ENCODE peak calls at places on chromosomes 2 and 18, in six cellular contexts. S is LoVo; I is activated CD4-positive, alpha-beta T cell treated with anti-CD3 and anti-CD28 coated beads, Interleukin-2, amount 50 U/mL, for 4 hours; O is activated naive CD4-positive, alpha-beta T cell treated with anti-CD3 and anti-CD28 coated beads, Interleukin-2, amount 10 ng/mL, durations not matched to agents 7 days and 5 days; H is activated T-helper 9 cell treated with anti-CD3 and anti-CD28 coated beads, Interleukin-2, amount 50 U/mL, for 16 hours; W is fibroblast of mammary gland. C is an unnamed sample.

GRCh38 chr2:169965495-169965894 is 138.2 kb downstream of the UBR3 start:
- DNase-seq in O (no peak), W (peak; percentile 13), S (no peak), I (no peak), H (no peak), C (no peak)

GRCh38 chr18:63421514-63421913 is 762 bp downstream of the VPS4B start:
- DNase-seq in S (no peak), W (no peak), H (no peak), I (no peak), O (no peak), C (no peak)

GRCh38 chr18:58813090-58813489 is 51.6 kb upstream of the ZNF532 start:
- DNase-seq in W (no peak), H (no peak), S (no peak), I (no peak), O (no peak), C (no peak)

GRCh38 chr2:99948010-99948409 is 194.4 kb downstream of the AFF3 start:
- DNase-seq in S (no peak), O (no peak), H (no peak), W (no peak), I (no peak), C (no peak)

GRCh38 chr18:33851546-33852078 is 273.6 kb downstream of the ASXL3 start:
- DNase-seq in W (no peak), S (no peak), O (no peak), I (no peak), H (no peak), C (no peak)

GRCh38 chr2:122692400-122693083 is 937.1 kb downstream of the TSN start:
- DNase-seq in W (no peak), H (no peak), O (no peak), I (no peak), S (no peak), C (no peak)

GRCh38 chr18:56067216-56067611 is 479.2 kb upstream of the TCF4 start:
- DNase-seq in S (no peak), W (peak; percentile 56), O (no peak), I (no peak), H (no peak), C (no peak)

GRCh38 chr2:70901235-70902066 is 34.2 kb upstream of the ATP6V1B1 start:
- DNase-seq in S (no peak), W (peak; percentile 39), I (no peak), O (no peak), H (no peak), C (no peak)

GRCh38 chr2:108612153-108612513 is 77.9 kb downstream of the LIMS1 start:
- DNase-seq in I (no peak), W (peak; percentile 88), S (no peak), O (peak; percentile 44), H (peak; percentile 29), C (no peak)

GRCh38 chr18:3012306-3012919 is 531 bp downstream of the LPIN2 start:
- DNase-seq in W (peak; percentile 25), H (peak; percentile 48), O (peak; percentile 63), I (peak; percentile 21), S (peak; percentile 9), C (peak; percentile 39)

GRCh38 chr2:218448934-218449333 is 30.0 kb downstream of the VIL1 start:
- DNase-seq in H (no peak), O (no peak), S (peak; percentile 85), W (peak; percentile 20), I (no peak), C (no peak)

GRCh38 chr2:182558564-182558963 is 131.7 kb upstream of the PDE1A start:
- DNase-seq in H (no peak), O (no peak), I (no peak), W (no peak), S (no peak), C (no peak)

GRCh38 chr18:35110554-35111058 is 69.4 kb downstream of the MAPRE2 start:
- DNase-seq in H (no peak), S (no peak), I (no peak), W (no peak), O (no peak), C (no peak)